ENCODE peak calls at places on chromosome 7, in six cellular contexts. X, T, M, F, K and N are unnamed samples. For H3K9me3 and H3K79me1, the result is how much of the 10 kb centered on the place peaks cover.

GRCh38 chr7:111210996-111211395 is 120.1 kb downstream of the LRRN3 start:
- DNase-seq in T (no peak), F (no peak), X (no peak), M (peak), K (no peak), N (no peak)

GRCh38 chr7:33685488-33685887 is 219.9 kb upstream of the BMPER start:
- DNase-seq in K (no peak), T (no peak), M (no peak), F (no peak), X (no peak), N (no peak)

GRCh38 chr7:31043035-31043434 is 9.1 kb upstream of the ADCYAP1R1 start:
- DNase-seq in T (no peak), K (no peak), M (no peak), F (peak), X (peak), N (peak)

GRCh38 chr7:388023-388355 is 98.0 kb downstream of the FOXL3 start:
- DNase-seq in M (no peak), T (no peak), X (peak), F (peak), K (no peak), N (no peak)

GRCh38 chr7:72176875-72177274 is 235.3 kb downstream of the CALN1 start:
- DNase-seq in T (no peak), X (no peak), F (no peak), K (no peak), M (no peak), N (no peak)

GRCh38 chr7:2520131-2520807 is 695 bp downstream of the LFNG start:
- DNase-seq in M (no peak), K (no peak), F (no peak), T (no peak), X (no peak), N (no peak)

GRCh38 chr7:111082351-111082750 is 8.6 kb upstream of the LRRN3 start:
- DNase-seq in M (peak), F (no peak), T (no peak), X (no peak), K (peak), N (no peak)

GRCh38 chr7:31251441-31251840 is 89.1 kb downstream of the NEUROD6 start:
- DNase-seq in K (no peak), F (no peak), T (peak), X (peak), M (no peak), N (no peak)

GRCh38 chr7:1897861-1898627 is 228.0 kb downstream of the ELFN1 start:
- DNase-seq in M (no peak), X (no peak), K (no peak), T (no peak), F (no peak), N (no peak)

GRCh38 chr7:83410989-83411591 is 237.8 kb downstream of the SEMA3E start:
- DNase-seq in T (peak), K (peak), F (no peak), X (no peak), M (peak), N (peak)

GRCh38 chr7:102286237-102287081 is at the start of gene SH2B2:
- DNase-seq in M (peak), K (peak), X (peak), T (peak), F (peak), N (peak)

GRCh38 chr7:68955656-68956055 is 642.6 kb upstream of the AUTS2 start:
- DNase-seq in K (no peak), F (no peak), T (no peak), M (no peak), X (no peak), N (no peak)

GRCh38 chr7:154546946-154547587 is 455.9 kb downstream of the PAXIP1 start:
- DNase-seq in K (no peak), F (no peak), X (no peak), T (no peak), M (no peak), N (no peak)

GRCh38 chr7:74289660-74290589 is 718 bp downstream of the CLIP2 start:
- DNase-seq in X (no peak), F (no peak), M (no peak), K (no peak), T (no peak), N (no peak)

GRCh38 chr7:155762639-155763038 is 49.6 kb downstream of the SHH start:
- DNase-seq in T (no peak), K (no peak), M (no peak), X (no peak), F (no peak), N (no peak)

GRCh38 chr7:134327896-134328295 is 11.2 kb upstream of the SLC35B4 start:
- DNase-seq in M (peak), X (peak), K (peak), F (peak), T (peak), N (peak)

GRCh38 chr7:117892821-117893220 is 19.6 kb upstream of the CTTNBP2 start:
- DNase-seq in T (no peak), K (no peak), F (no peak), M (no peak), X (no peak), N (no peak)

GRCh38 chr7:39270018-39270417 is 292.3 kb downstream of the POU6F2 start:
- DNase-seq in T (no peak), X (no peak), M (no peak), K (no peak), F (no peak), N (no peak)

GRCh38 chr7:75928600-75928939 is 13.6 kb downstream of the POR start:
- DNase-seq in T (no peak), F (no peak), X (no peak), M (no peak), K (no peak), N (no peak)

GRCh38 chr7:157643525-157643970 is 306.7 kb downstream of the DNAJB6 start:
- DNase-seq in K (no peak), T (no peak), X (no peak), M (no peak), F (no peak), N (no peak)

GRCh38 chr7:106166651-106167342 is 54.7 kb upstream of the SYPL1 start:
- DNase-seq in X (peak), F (no peak), T (peak), M (peak), K (peak), N (peak)

GRCh38 chr7:116138202-116138801 is 72.0 kb upstream of the TES start:
- DNase-seq in M (peak), K (peak), T (peak), F (no peak), X (no peak), N (peak)

GRCh38 chr7:47783456-47784240 is 164.6 kb downstream of the PKD1L1 start:
- DNase-seq in M (peak), T (peak), F (no peak), X (no peak), K (peak), N (no peak)

GRCh38 chr7:143487566-143487965 is 9.9 kb downstream of the TAS2R41 start:
- DNase-seq in K (peak), F (no peak), X (no peak), T (peak), M (peak), N (no peak)

GRCh38 chr7:2920041-2920440 is 75.9 kb upstream of the GNA12 start:
- DNase-seq in X (no peak), K (no peak), T (peak), F (no peak), M (no peak), N (no peak)

GRCh38 chr7:140640727-140641531 is at the start of gene DENND2A:
- DNase-seq in K (peak), M (peak), X (peak), T (peak), F (peak), N (peak)

GRCh38 chr7:70728873-70729552 is 402.9 kb upstream of the GALNT17 start:
- DNase-seq in X (peak), F (peak), K (no peak), T (no peak), M (no peak), N (peak)

GRCh38 chr7:154436560-154436959 is 384.4 kb downstream of the DPP6 start:
- DNase-seq in M (no peak), X (no peak), T (no peak), F (no peak), K (no peak), N (no peak)

GRCh38 chr7:109206196-109206595 is 636.5 kb downstream of the DNAJB9 start:
- DNase-seq in X (no peak), F (no peak), T (no peak), M (no peak), K (no peak), N (no peak)

GRCh38 chr7:154720016-154720415 is 282.9 kb downstream of the PAXIP1 start:
- DNase-seq in F (no peak), T (no peak), X (no peak), M (no peak), K (no peak), N (no peak)

GRCh38 chr7:7569615-7570014 is 2.9 kb downstream of the MIOS start:
- DNase-seq in T (no peak), K (no peak), F (no peak), X (no peak), M (no peak), N (no peak)

GRCh38 chr7:106858618-106859532 is 6.2 kb upstream of the PIK3CG start:
- DNase-seq in K (no peak), M (no peak), X (no peak), F (no peak), T (no peak), N (no peak)

GRCh38 chr7:140611641-140612040 is 29.0 kb downstream of the DENND2A start:
- DNase-seq in M (no peak), T (peak), X (no peak), F (no peak), K (no peak), N (no peak)

GRCh38 chr7:129914536-129915272 is 38.1 kb downstream of the UBE2H start:
- DNase-seq in T (no peak), K (no peak), M (no peak), X (no peak), F (peak), N (no peak)

DNA sequence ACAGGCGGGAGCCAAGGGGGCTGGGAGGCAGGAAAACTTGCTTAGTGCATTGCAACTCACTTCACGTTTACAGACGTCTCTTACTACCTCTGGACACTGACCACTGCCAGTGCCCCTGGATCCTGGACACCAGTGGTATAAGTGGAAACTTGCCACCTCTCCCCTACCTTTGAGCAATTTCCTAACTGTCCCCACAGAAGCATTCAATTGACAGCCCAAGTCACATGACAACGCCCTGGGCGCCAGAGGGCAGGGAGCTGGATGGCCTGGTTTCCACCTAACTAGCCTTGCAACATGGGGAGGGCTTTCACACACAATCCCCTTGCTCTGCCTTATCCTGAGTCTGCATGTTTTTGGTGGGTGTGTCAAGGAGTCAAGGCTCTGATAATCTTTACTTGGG is 113.8 kb downstream of the DYNC2I1 start:
- DNase-seq in M (no peak), F (no peak), K (no peak), X (no peak), T (no peak), N (no peak)
- H3K9me3 ChIP-seq in M (under half), F (under half), K (under half), X (under half), T (under half), N (under half)

GRCh38 chr7:90625562-90625961 is 29.4 kb downstream of the CDK14 start:
- DNase-seq in T (no peak), F (no peak), X (no peak), K (peak), M (peak), N (peak)

GRCh38 chr7:90625051-90625450 is 28.9 kb downstream of the CDK14 start:
- DNase-seq in X (no peak), K (peak), T (no peak), M (peak), F (no peak), N (no peak)

GRCh38 chr7:90626011-90626410 is 29.9 kb downstream of the CDK14 start:
- DNase-seq in T (no peak), M (peak), X (no peak), K (peak), F (no peak), N (no peak)

GRCh38 chr7:90622670-90623069 is 26.5 kb downstream of the CDK14 start:
- DNase-seq in M (no peak), X (no peak), T (no peak), F (no peak), K (no peak), N (no peak)

GRCh38 chr7:90624128-90624980 is 28.2 kb downstream of the CDK14 start:
- DNase-seq in T (peak), X (no peak), M (peak), K (peak), F (no peak), N (no peak)
- H3K4ac ChIP-seq in T (no peak), X (no peak), M (peak), K (no peak), F (no peak), N (no peak)

DNA sequence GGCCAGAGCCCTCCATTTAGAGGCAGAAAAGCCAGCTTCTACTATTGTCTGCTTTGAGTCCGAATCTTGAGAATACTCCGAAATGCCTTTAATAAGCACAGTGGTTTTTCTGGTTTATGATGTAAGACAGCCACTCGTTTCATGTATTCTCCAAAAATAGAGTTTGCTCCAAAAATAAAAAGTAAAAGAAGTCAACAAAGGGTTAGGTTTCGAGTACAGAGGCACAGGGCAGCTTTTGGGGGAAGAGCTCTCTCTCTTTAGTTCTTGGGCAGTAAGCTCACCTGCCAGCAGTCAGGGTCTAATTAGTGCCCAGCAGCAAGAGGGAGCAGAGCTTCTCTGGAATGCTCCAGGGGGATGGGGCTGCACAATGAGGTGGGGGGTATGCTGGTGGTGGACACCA is 20.2 kb downstream of the CREB3L2 start:
- DNase-seq in X (no peak), K (no peak), T (peak), M (no peak), F (no peak), N (no peak)
- H3K79me1 ChIP-seq in X (under half), K (under half), T (under half), M (half or more), F (under half), N (under half)

DNA sequence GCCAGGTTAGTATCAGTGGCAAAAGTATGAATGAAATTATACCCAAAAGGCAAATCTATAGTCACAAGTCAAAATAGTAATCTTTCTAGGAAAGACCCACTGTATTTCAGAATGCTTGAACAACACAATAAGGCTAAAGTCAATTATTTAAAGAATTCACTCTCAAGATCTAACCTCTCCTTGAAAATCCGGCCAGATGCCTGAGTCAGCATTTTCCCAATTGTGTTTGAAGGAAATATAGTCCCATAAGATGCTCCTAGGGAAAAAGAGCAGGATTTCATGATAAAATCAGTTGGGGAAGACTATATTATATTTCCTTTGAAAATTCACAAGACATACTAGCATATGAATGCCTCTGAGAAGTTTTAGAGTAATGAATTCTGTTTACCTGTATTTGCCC is 1075.0 kb downstream of the GRM8 start:
- DNase-seq in T (no peak), K (no peak), F (no peak), M (no peak), X (no peak), N (no peak)
- H3K9me3 ChIP-seq in T (under half), K (under half), F (under half), M (under half), X (under half), N (under half)

GRCh38 chr7:151080522-151081169 is at the start of gene FASTK:
- DNase-seq in T (peak), K (peak), X (peak), M (peak), F (peak), N (peak)
- H3K4ac ChIP-seq in T (peak), K (peak), X (no peak), M (peak), F (peak), N (peak)

GRCh38 chr7:50713357-50713965 is 69.2 kb downstream of the GRB10 start:
- DNase-seq in F (no peak), X (no peak), K (no peak), T (no peak), M (no peak), N (no peak)
- H3K79me1 ChIP-seq in F (under half), X (under half), K (under half), T (under half), M (half or more), N (under half)

GRCh38 chr7:32519763-32520162 is 24.5 kb downstream of the AVL9 start:
- DNase-seq in T (no peak), X (no peak), K (no peak), F (no peak), M (no peak), N (no peak)

GRCh38 chr7:32516551-32517082 is 21.3 kb downstream of the AVL9 start:
- DNase-seq in T (no peak), K (no peak), X (no peak), M (no peak), F (no peak), N (no peak)

GRCh38 chr7:32515890-32516550 is 20.7 kb downstream of the AVL9 start:
- DNase-seq in K (no peak), X (no peak), F (no peak), M (peak), T (no peak), N (no peak)

GRCh38 chr7:32522746-32523145 is 27.5 kb downstream of the AVL9 start:
- DNase-seq in T (no peak), K (no peak), F (no peak), M (no peak), X (no peak), N (no peak)

GRCh38 chr7:32518534-32519140 is 23.3 kb downstream of the AVL9 start:
- DNase-seq in X (no peak), K (peak), M (peak), F (no peak), T (no peak), N (peak)
- H3K9me3 ChIP-seq in X (under half), K (under half), M (under half), F (half or more), T (under half), N (half or more)

GRCh38 chr7:100673302-100673941 is at the start of gene GNB2:
- DNase-seq in T (peak), X (peak), F (peak), K (peak), M (peak), N (peak)
- H3K4ac ChIP-seq in T (peak), X (no peak), F (peak), K (peak), M (peak), N (no peak)

GRCh38 chr7:50754684-50755083 is 28.0 kb downstream of the GRB10 start:
- DNase-seq in X (no peak), K (no peak), F (no peak), M (no peak), T (no peak), N (no peak)
- H3K79me1 ChIP-seq in X (under half), K (half or more), F (under half), M (half or more), T (under half), N (under half)

GRCh38 chr7:56639173-56639746 is 493.0 kb downstream of the ZNF479 start:
- DNase-seq in K (no peak), X (no peak), F (no peak), T (no peak), M (no peak), N (no peak)
- H3K9me3 ChIP-seq in K (half or more), X (half or more), F (half or more), T (under half), M (under half), N (under half)